ENCODE peak calls at places on chromosomes 3 and 15, in four cellular contexts. One of them, this sample, is unnamed. For H3K27me3, the result is how much of the 10 kb centered on the place peaks cover.

GRCh38 chr3:113659121-113659531 is 37.3 kb downstream of the USF3 start:
- DNase-seq in tibial nerve: no peak
- DNase-seq in ovary: no peak
- DNase-seq in body of pancreas: no peak
- DNase-seq in this sample: no peak

GRCh38 chr15:74010929-74011540 is 16.5 kb downstream of the PML start:
- DNase-seq in tibial nerve: no peak
- DNase-seq in ovary: no peak
- DNase-seq in body of pancreas: no peak
- DNase-seq in this sample: no peak

GRCh38 chr3:106566277-106566676 is 697.5 kb upstream of the CBLB start:
- DNase-seq in tibial nerve: no peak
- DNase-seq in ovary: no peak
- DNase-seq in body of pancreas: no peak
- DNase-seq in this sample: no peak

GRCh38 chr15:41334293-41335120 is 1.8 kb downstream of the NUSAP1 start:
- DNase-seq in tibial nerve: no peak
- DNase-seq in ovary: no peak
- DNase-seq in body of pancreas: no peak
- DNase-seq in this sample: no peak

GRCh38 chr15:37880009-37880834 is 54.2 kb upstream of the TMCO5A start:
- DNase-seq in tibial nerve: no peak
- DNase-seq in ovary: no peak
- DNase-seq in body of pancreas: peak
- DNase-seq in this sample: peak

GRCh38 chr3:4550957-4551754 is 58.0 kb downstream of the ITPR1 start:
- DNase-seq in tibial nerve: no peak
- DNase-seq in ovary: peak
- DNase-seq in body of pancreas: no peak
- DNase-seq in this sample: peak

GRCh38 chr3:57797701-57798487 is 41.8 kb downstream of the SLMAP start:
- DNase-seq in tibial nerve: no peak
- DNase-seq in ovary: no peak
- DNase-seq in body of pancreas: no peak
- DNase-seq in this sample: no peak

GRCh38 chr3:132803889-132804288 is 81.7 kb upstream of the NPHP3 start:
- DNase-seq in tibial nerve: no peak
- DNase-seq in ovary: no peak
- DNase-seq in body of pancreas: no peak
- DNase-seq in this sample: peak

GRCh38 chr15:40016224-40016865 is 22.6 kb downstream of the SRP14 start:
- DNase-seq in tibial nerve: no peak
- DNase-seq in ovary: no peak
- DNase-seq in body of pancreas: no peak
- DNase-seq in this sample: no peak

GRCh38 chr15:48880070-48880634 is 2.2 kb downstream of the EID1 start:
- DNase-seq in tibial nerve: no peak
- DNase-seq in ovary: no peak
- DNase-seq in body of pancreas: no peak
- DNase-seq in this sample: no peak
- H3K4me3 ChIP-seq in tibial nerve: peak
- H3K4me3 ChIP-seq in ovary: no peak
- H3K4me3 ChIP-seq in body of pancreas: no peak
- H3K4me3 ChIP-seq in this sample: peak

DNA sequence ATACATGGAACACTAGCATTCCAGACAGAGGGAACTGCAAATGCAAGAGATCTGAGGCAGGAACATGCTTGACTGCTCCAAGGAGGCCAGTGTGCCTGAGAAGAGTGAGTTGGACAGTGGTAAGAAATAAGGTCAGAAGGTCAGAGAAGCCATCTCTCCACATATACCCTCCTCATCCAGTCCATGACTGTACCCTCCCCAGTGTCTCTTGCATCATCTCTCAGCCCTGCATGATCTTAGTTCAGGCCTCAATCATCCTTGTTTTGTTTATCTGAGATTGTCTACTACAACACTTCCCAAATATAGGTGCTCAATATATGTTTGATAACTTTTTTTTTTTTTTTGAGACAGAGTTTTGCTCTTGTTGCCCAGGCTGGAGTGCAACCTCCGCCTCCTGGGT is 5.5 kb upstream of the RSL24D1 start:
- DNase-seq in tibial nerve: no peak
- DNase-seq in ovary: no peak
- DNase-seq in body of pancreas: no peak
- DNase-seq in this sample: no peak
- TF ChIP-seq CTCF in tibial nerve: no peak
- TF ChIP-seq CTCF in ovary: no peak
- TF ChIP-seq CTCF in body of pancreas: no peak
- TF ChIP-seq CTCF in this sample: no peak

DNA sequence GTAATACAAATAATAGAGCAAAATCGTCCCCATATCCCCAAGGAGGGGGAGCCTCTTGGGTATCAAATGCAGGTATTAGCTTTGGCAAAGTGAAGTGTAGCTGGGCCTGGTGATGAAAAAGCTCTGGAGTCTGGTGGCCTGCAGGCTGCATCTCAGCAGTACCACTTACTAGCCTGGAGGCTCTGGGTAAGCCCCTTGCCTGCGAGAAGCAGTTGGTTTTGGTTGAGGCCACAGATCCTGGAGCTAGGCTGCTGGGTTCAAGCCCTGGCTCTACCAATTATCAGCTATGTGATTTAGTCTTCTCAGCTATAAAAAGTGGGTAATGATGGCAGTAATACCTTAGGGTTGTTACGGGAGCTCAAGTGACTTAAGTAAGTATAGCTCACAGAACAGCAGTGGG is 6.1 kb downstream of the KCNAB1 start:
- DNase-seq in tibial nerve: no peak
- DNase-seq in ovary: no peak
- DNase-seq in body of pancreas: no peak
- DNase-seq in this sample: no peak
- H3K27me3 ChIP-seq in tibial nerve: under half
- H3K27me3 ChIP-seq in ovary: under half
- H3K27me3 ChIP-seq in body of pancreas: under half
- H3K27me3 ChIP-seq in this sample: under half

GRCh38 chr3:111541911-111542483 is at the start of gene CD96:
- DNase-seq in tibial nerve: no peak
- DNase-seq in ovary: no peak
- DNase-seq in body of pancreas: no peak
- DNase-seq in this sample: no peak
- H3K4me3 ChIP-seq in tibial nerve: peak
- H3K4me3 ChIP-seq in ovary: no peak
- H3K4me3 ChIP-seq in body of pancreas: no peak
- H3K4me3 ChIP-seq in this sample: no peak

GRCh38 chr3:43155464-43156121 is 49.7 kb upstream of the POMGNT2 start:
- DNase-seq in tibial nerve: peak
- DNase-seq in ovary: peak
- DNase-seq in body of pancreas: peak
- DNase-seq in this sample: peak
- TF ChIP-seq CTCF in tibial nerve: peak
- TF ChIP-seq CTCF in ovary: no peak
- TF ChIP-seq CTCF in body of pancreas: peak
- TF ChIP-seq CTCF in this sample: peak

This sample was measured in BE2C.